ENCODE peak calls at places on chromosomes 16 and 17, in eight cellular contexts. One of them, this sample, is unnamed.

GRCh38 chr17:3529817-3530741 is 27.5 kb downstream of the TRPV3 start:
- DNase-seq in epithelial cell of proximal tubule: no peak
- DNase-seq in BJ: no peak
- DNase-seq in HepG2: peak
- DNase-seq in IMR-90: no peak
- DNase-seq in K562: no peak
- DNase-seq in tibial artery: peak
- DNase-seq in fibroblast of lung: peak
- DNase-seq in this sample: peak

GRCh38 chr16:89338863-89339262 is 121.4 kb downstream of the ZNF778 start:
- DNase-seq in BJ: no peak
- DNase-seq in HepG2: peak
- DNase-seq in epithelial cell of proximal tubule: no peak
- DNase-seq in fibroblast of lung: no peak
- DNase-seq in K562: no peak
- DNase-seq in tibial artery: no peak
- DNase-seq in IMR-90: no peak
- DNase-seq in this sample: no peak

GRCh38 chr16:68445458-68445857 is 2.9 kb downstream of the SMPD3 start:
- DNase-seq in IMR-90: peak
- DNase-seq in epithelial cell of proximal tubule: no peak
- DNase-seq in fibroblast of lung: peak
- DNase-seq in HepG2: peak
- DNase-seq in BJ: no peak
- DNase-seq in tibial artery: no peak
- DNase-seq in K562: peak
- DNase-seq in this sample: peak

GRCh38 chr17:19549746-19550623 is 16.3 kb downstream of the SLC47A1 start:
- DNase-seq in tibial artery: no peak
- DNase-seq in IMR-90: no peak
- DNase-seq in K562: no peak
- DNase-seq in fibroblast of lung: no peak
- DNase-seq in epithelial cell of proximal tubule: peak
- DNase-seq in BJ: no peak
- DNase-seq in HepG2: peak
- DNase-seq in this sample: no peak

GRCh38 chr16:89393731-89394406 is 96.5 kb downstream of the ANKRD11 start:
- DNase-seq in HepG2: peak
- DNase-seq in IMR-90: no peak
- DNase-seq in tibial artery: no peak
- DNase-seq in K562: no peak
- DNase-seq in fibroblast of lung: no peak
- DNase-seq in epithelial cell of proximal tubule: no peak
- DNase-seq in BJ: no peak
- DNase-seq in this sample: no peak

GRCh38 chr16:87131996-87132345 is 185.2 kb downstream of the C16orf95 start:
- DNase-seq in HepG2: no peak
- DNase-seq in fibroblast of lung: no peak
- DNase-seq in BJ: no peak
- DNase-seq in IMR-90: no peak
- DNase-seq in K562: no peak
- DNase-seq in epithelial cell of proximal tubule: no peak
- DNase-seq in tibial artery: peak
- DNase-seq in this sample: no peak

GRCh38 chr17:29625037-29625750 is 2.5 kb upstream of the CORO6 start:
- DNase-seq in IMR-90: peak
- DNase-seq in fibroblast of lung: peak
- DNase-seq in tibial artery: no peak
- DNase-seq in HepG2: no peak
- DNase-seq in BJ: no peak
- DNase-seq in K562: no peak
- DNase-seq in epithelial cell of proximal tubule: no peak
- DNase-seq in this sample: peak

GRCh38 chr17:27927781-27928180 is 34.6 kb upstream of the LYRM9 start:
- DNase-seq in HepG2: no peak
- DNase-seq in K562: no peak
- DNase-seq in fibroblast of lung: no peak
- DNase-seq in BJ: no peak
- DNase-seq in tibial artery: no peak
- DNase-seq in IMR-90: no peak
- DNase-seq in epithelial cell of proximal tubule: no peak
- DNase-seq in this sample: no peak

GRCh38 chr17:69743091-69743490 is 328.6 kb downstream of the MAP2K6 start:
- DNase-seq in BJ: no peak
- DNase-seq in IMR-90: peak
- DNase-seq in tibial artery: no peak
- DNase-seq in HepG2: no peak
- DNase-seq in K562: peak
- DNase-seq in epithelial cell of proximal tubule: no peak
- DNase-seq in fibroblast of lung: no peak
- DNase-seq in this sample: no peak

GRCh38 chr16:86492961-86493639 is 17.2 kb upstream of the FOXF1 start:
- DNase-seq in K562: no peak
- DNase-seq in epithelial cell of proximal tubule: no peak
- DNase-seq in tibial artery: no peak
- DNase-seq in fibroblast of lung: no peak
- DNase-seq in HepG2: no peak
- DNase-seq in BJ: no peak
- DNase-seq in IMR-90: no peak
- DNase-seq in this sample: no peak

GRCh38 chr16:13503960-13504635 is 415.9 kb upstream of the ERCC4 start:
- DNase-seq in K562: no peak
- DNase-seq in tibial artery: no peak
- DNase-seq in fibroblast of lung: no peak
- DNase-seq in epithelial cell of proximal tubule: no peak
- DNase-seq in IMR-90: no peak
- DNase-seq in BJ: no peak
- DNase-seq in HepG2: no peak
- DNase-seq in this sample: no peak

GRCh38 chr17:82668631-82669099 is 20.4 kb upstream of the WDR45B start:
- DNase-seq in HepG2: peak
- DNase-seq in IMR-90: peak
- DNase-seq in K562: peak
- DNase-seq in epithelial cell of proximal tubule: no peak
- DNase-seq in BJ: no peak
- DNase-seq in tibial artery: peak
- DNase-seq in fibroblast of lung: peak
- DNase-seq in this sample: peak

GRCh38 chr17:56297142-56297541 is 143.9 kb downstream of the ANKFN1 start:
- DNase-seq in HepG2: no peak
- DNase-seq in IMR-90: peak
- DNase-seq in epithelial cell of proximal tubule: no peak
- DNase-seq in BJ: no peak
- DNase-seq in K562: no peak
- DNase-seq in tibial artery: no peak
- DNase-seq in fibroblast of lung: peak
- DNase-seq in this sample: no peak

GRCh38 chr16:67516296-67517177 is 12.1 kb upstream of the RIPOR1 start:
- DNase-seq in HepG2: no peak
- DNase-seq in epithelial cell of proximal tubule: peak
- DNase-seq in BJ: peak
- DNase-seq in IMR-90: peak
- DNase-seq in tibial artery: no peak
- DNase-seq in K562: no peak
- DNase-seq in fibroblast of lung: peak
- DNase-seq in this sample: peak

GRCh38 chr16:87330646-87331045 is 13.5 kb upstream of the C16orf95 start:
- DNase-seq in epithelial cell of proximal tubule: no peak
- DNase-seq in fibroblast of lung: no peak
- DNase-seq in BJ: no peak
- DNase-seq in IMR-90: no peak
- DNase-seq in HepG2: no peak
- DNase-seq in K562: no peak
- DNase-seq in tibial artery: no peak
- DNase-seq in this sample: no peak

GRCh38 chr16:24098896-24099295 is 157.2 kb upstream of the CACNG3 start:
- DNase-seq in HepG2: no peak
- DNase-seq in fibroblast of lung: no peak
- DNase-seq in K562: no peak
- DNase-seq in tibial artery: no peak
- DNase-seq in IMR-90: no peak
- DNase-seq in BJ: no peak
- DNase-seq in epithelial cell of proximal tubule: no peak
- DNase-seq in this sample: no peak

GRCh38 chr17:51638909-51639308 is 378.6 kb downstream of the UTP18 start:
- DNase-seq in IMR-90: no peak
- DNase-seq in epithelial cell of proximal tubule: no peak
- DNase-seq in K562: no peak
- DNase-seq in HepG2: no peak
- DNase-seq in fibroblast of lung: no peak
- DNase-seq in tibial artery: no peak
- DNase-seq in BJ: no peak
- DNase-seq in this sample: no peak

GRCh38 chr17:51636291-51636690 is 375.9 kb downstream of the UTP18 start:
- DNase-seq in HepG2: no peak
- DNase-seq in fibroblast of lung: no peak
- DNase-seq in IMR-90: no peak
- DNase-seq in epithelial cell of proximal tubule: no peak
- DNase-seq in BJ: no peak
- DNase-seq in K562: no peak
- DNase-seq in tibial artery: no peak
- DNase-seq in this sample: no peak

GRCh38 chr17:51643702-51644490 is 383.6 kb downstream of the UTP18 start:
- DNase-seq in IMR-90: no peak
- DNase-seq in BJ: no peak
- DNase-seq in K562: no peak
- DNase-seq in epithelial cell of proximal tubule: no peak
- DNase-seq in tibial artery: no peak
- DNase-seq in HepG2: no peak
- DNase-seq in fibroblast of lung: no peak
- DNase-seq in this sample: no peak

GRCh38 chr17:51641999-51642398 is 381.7 kb downstream of the UTP18 start:
- DNase-seq in tibial artery: no peak
- DNase-seq in epithelial cell of proximal tubule: no peak
- DNase-seq in IMR-90: no peak
- DNase-seq in fibroblast of lung: no peak
- DNase-seq in BJ: no peak
- DNase-seq in HepG2: no peak
- DNase-seq in K562: no peak
- DNase-seq in this sample: no peak

GRCh38 chr17:51640108-51640622 is 379.8 kb downstream of the UTP18 start:
- DNase-seq in BJ: no peak
- DNase-seq in fibroblast of lung: no peak
- DNase-seq in K562: peak
- DNase-seq in epithelial cell of proximal tubule: no peak
- DNase-seq in IMR-90: no peak
- DNase-seq in HepG2: peak
- DNase-seq in tibial artery: no peak
- DNase-seq in this sample: no peak
- TF ChIP-seq CTCF in BJ: no peak
- TF ChIP-seq CTCF in fibroblast of lung: no peak
- TF ChIP-seq CTCF in K562: peak
- TF ChIP-seq CTCF in epithelial cell of proximal tubule: peak
- TF ChIP-seq CTCF in IMR-90: no peak
- TF ChIP-seq CTCF in HepG2: peak
- TF ChIP-seq CTCF in tibial artery: no peak
- TF ChIP-seq CTCF in this sample: no peak

GRCh38 chr17:76528156-76528527 is 9.4 kb downstream of the CYGB start:
- DNase-seq in IMR-90: peak
- DNase-seq in HepG2: no peak
- DNase-seq in K562: no peak
- DNase-seq in epithelial cell of proximal tubule: no peak
- DNase-seq in tibial artery: no peak
- DNase-seq in BJ: no peak
- DNase-seq in fibroblast of lung: no peak
- DNase-seq in this sample: no peak
- H3K4me3 ChIP-seq in IMR-90: no peak
- H3K4me3 ChIP-seq in HepG2: no peak
- H3K4me3 ChIP-seq in K562: no peak
- H3K4me3 ChIP-seq in epithelial cell of proximal tubule: no peak
- H3K4me3 ChIP-seq in tibial artery: no peak
- H3K4me3 ChIP-seq in BJ: no peak
- H3K4me3 ChIP-seq in fibroblast of lung: no peak
- H3K4me3 ChIP-seq in this sample: no peak

GRCh38 chr17:76176701-76177574 is 35.9 kb upstream of the FOXJ1 start:
- DNase-seq in fibroblast of lung: no peak
- DNase-seq in K562: no peak
- DNase-seq in BJ: no peak
- DNase-seq in IMR-90: no peak
- DNase-seq in HepG2: no peak
- DNase-seq in epithelial cell of proximal tubule: no peak
- DNase-seq in tibial artery: no peak
- DNase-seq in this sample: no peak

GRCh38 chr17:76182016-76182764 is 41.1 kb upstream of the FOXJ1 start:
- DNase-seq in IMR-90: peak
- DNase-seq in fibroblast of lung: peak
- DNase-seq in K562: peak
- DNase-seq in epithelial cell of proximal tubule: peak
- DNase-seq in BJ: peak
- DNase-seq in tibial artery: peak
- DNase-seq in HepG2: peak
- DNase-seq in this sample: peak

GRCh38 chr17:76184266-76184665 is 43.2 kb upstream of the FOXJ1 start:
- DNase-seq in epithelial cell of proximal tubule: no peak
- DNase-seq in IMR-90: no peak
- DNase-seq in fibroblast of lung: no peak
- DNase-seq in K562: no peak
- DNase-seq in HepG2: no peak
- DNase-seq in BJ: no peak
- DNase-seq in tibial artery: no peak
- DNase-seq in this sample: no peak

GRCh38 chr17:76178124-76178523 is 37.1 kb upstream of the FOXJ1 start:
- DNase-seq in epithelial cell of proximal tubule: no peak
- DNase-seq in HepG2: no peak
- DNase-seq in tibial artery: no peak
- DNase-seq in fibroblast of lung: no peak
- DNase-seq in BJ: no peak
- DNase-seq in K562: no peak
- DNase-seq in IMR-90: no peak
- DNase-seq in this sample: no peak

GRCh38 chr17:76179496-76180467 is 38.7 kb upstream of the FOXJ1 start:
- DNase-seq in IMR-90: peak
- DNase-seq in epithelial cell of proximal tubule: no peak
- DNase-seq in HepG2: no peak
- DNase-seq in K562: peak
- DNase-seq in tibial artery: no peak
- DNase-seq in fibroblast of lung: peak
- DNase-seq in BJ: no peak
- DNase-seq in this sample: peak
- TF ChIP-seq CTCF in IMR-90: no peak
- TF ChIP-seq CTCF in epithelial cell of proximal tubule: peak
- TF ChIP-seq CTCF in HepG2: peak
- TF ChIP-seq CTCF in K562: peak
- TF ChIP-seq CTCF in tibial artery: no peak
- TF ChIP-seq CTCF in fibroblast of lung: no peak
- TF ChIP-seq CTCF in BJ: peak
- TF ChIP-seq CTCF in this sample: peak

DNA sequence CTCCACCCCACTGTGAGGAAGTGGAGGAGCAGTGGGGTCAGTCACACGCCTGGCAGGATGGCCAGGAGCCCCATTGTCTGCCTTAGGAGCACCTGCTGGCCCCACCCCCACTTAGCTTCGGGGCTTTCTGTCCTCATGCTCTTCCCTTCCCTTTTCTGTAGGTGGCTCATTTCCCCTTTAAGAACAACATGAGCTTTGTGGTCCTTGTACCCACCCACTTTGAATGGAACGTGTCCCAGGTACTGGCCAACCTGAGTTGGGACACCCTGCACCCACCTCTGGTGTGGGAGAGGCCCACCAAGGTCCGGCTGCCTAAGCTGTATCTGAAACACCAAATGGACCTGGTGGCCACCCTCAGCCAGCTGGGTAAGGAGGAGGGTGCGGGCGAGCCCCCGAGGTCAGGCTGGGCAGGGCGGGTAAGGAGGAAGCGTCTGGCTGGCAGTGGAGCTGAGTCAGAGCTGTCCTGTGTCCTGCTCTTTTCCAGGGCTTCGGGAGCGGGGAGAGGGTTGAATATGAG is 9.4 kb upstream of the SERPINF1 start:
- DNase-seq in K562: no peak
- DNase-seq in BJ: no peak
- DNase-seq in fibroblast of lung: no peak
- DNase-seq in HepG2: no peak
- DNase-seq in tibial artery: no peak
- DNase-seq in epithelial cell of proximal tubule: no peak
- DNase-seq in IMR-90: no peak
- DNase-seq in this sample: no peak
- H3K4me3 ChIP-seq in K562: no peak
- H3K4me3 ChIP-seq in BJ: no peak
- H3K4me3 ChIP-seq in fibroblast of lung: no peak
- H3K4me3 ChIP-seq in HepG2: no peak
- H3K4me3 ChIP-seq in tibial artery: no peak
- H3K4me3 ChIP-seq in epithelial cell of proximal tubule: peak
- H3K4me3 ChIP-seq in IMR-90: no peak
- H3K4me3 ChIP-seq in this sample: no peak

This sample was measured in cardiac muscle cell.